ENCODE peak calls at places on chromosomes 2 and 18, in five cellular contexts. T is mammary epithelial cell, I is neural progenitor cell, M is sigmoid colon, A is lower lobe of right lung. X is an unnamed sample.

GRCh38 chr18:950882-951539 is 46.3 kb downstream of the ADCYAP1 start:
- DNase-seq in A (no peak), T (peak; percentile 25), M (no peak), I (no peak), X (no peak)

GRCh38 chr2:190408538-190409271 is 550 bp downstream of the MFSD6 start:
- DNase-seq in T (peak; percentile 51), A (peak; percentile 78), I (peak; percentile 51), M (peak; percentile 73), X (no peak)

GRCh38 chr2:166494140-166494544 is at the start of gene SCN7A:
- DNase-seq in T (no peak), M (peak; percentile 94), A (peak; percentile 79), I (peak; percentile 87), X (no peak)

GRCh38 chr2:74845217-74845751 is 11.4 kb downstream of the HK2 start:
- DNase-seq in M (peak; percentile 82), T (peak; percentile 97), I (peak; percentile 18), A (peak; percentile 91), X (peak; percentile 65)

GRCh38 chr2:237715459-237715947 is 83.1 kb upstream of the RBM44 start:
- DNase-seq in I (no peak), A (no peak), M (peak; percentile 63), T (no peak), X (no peak)

GRCh38 chr2:236972491-236973379 is 113.0 kb upstream of the COPS8 start:
- DNase-seq in I (peak; percentile 45), A (no peak), T (peak; percentile 85), M (peak; percentile 82), X (peak; percentile 54)

GRCh38 chr2:180607501-180608060 is 372.8 kb upstream of the UBE2E3 start:
- DNase-seq in A (no peak), T (no peak), M (no peak), I (no peak), X (no peak)

GRCh38 chr2:164934790-164935466 is 20.4 kb downstream of the SLC38A11 start:
- DNase-seq in M (no peak), I (no peak), T (no peak), A (no peak), X (no peak)

GRCh38 chr2:7031424-7032245 is 114.4 kb downstream of the RNF144A start:
- DNase-seq in M (peak; percentile 68), T (peak; percentile 68), A (peak; percentile 91), I (no peak), X (peak; percentile 56)

GRCh38 chr2:78999410-78999809 is 26.1 kb upstream of the REG3G start:
- DNase-seq in T (no peak), I (peak; percentile 31), M (no peak), A (no peak), X (no peak)

GRCh38 chr18:45874501-45875184 is 49.2 kb downstream of the SIGLEC15 start:
- DNase-seq in I (no peak), M (no peak), T (peak; percentile 52), A (no peak), X (no peak)

GRCh38 chr2:124610141-124610540 is 585.1 kb downstream of the CNTNAP5 start:
- DNase-seq in A (no peak), I (no peak), M (no peak), T (no peak), X (no peak)

GRCh38 chr18:74453011-74453571 is 4.0 kb downstream of the DIPK1C start:
- DNase-seq in T (no peak), I (peak; percentile 92), M (no peak), A (no peak), X (no peak)

GRCh38 chr2:237482485-237482884 is 4.6 kb upstream of the MLPH start:
- DNase-seq in I (no peak), T (no peak), M (peak; percentile 93), A (peak; percentile 94), X (no peak)

GRCh38 chr18:10022365-10022764 is 108.5 kb downstream of the VAPA start:
- DNase-seq in A (no peak), M (no peak), T (no peak), I (no peak), X (no peak)

GRCh38 chr2:206805922-206806607 is 40.7 kb downstream of the FASTKD2 start:
- DNase-seq in M (no peak), A (no peak), I (no peak), T (no peak), X (no peak)

GRCh38 chr2:169980643-169981042 is 153.4 kb downstream of the UBR3 start:
- DNase-seq in T (no peak), M (no peak), A (no peak), I (no peak), X (no peak)

GRCh38 chr2:113703404-113704299 is 52.8 kb downstream of the SLC35F5 start:
- DNase-seq in T (no peak), A (no peak), I (no peak), M (no peak), X (no peak)

GRCh38 chr2:148534416-148535205 is 109.9 kb upstream of the EPC2 start:
- DNase-seq in A (no peak), M (no peak), T (no peak), I (no peak), X (no peak)

GRCh38 chr18:34339155-34339554 is 114.4 kb upstream of the NOL4 start:
- DNase-seq in A (no peak), M (no peak), T (no peak), I (no peak), X (no peak)

GRCh38 chr2:109383505-109384307 is 230.1 kb downstream of the SEPTIN10 start:
- DNase-seq in T (no peak), M (peak; percentile 50), A (no peak), I (no peak), X (no peak)

GRCh38 chr2:241551998-241552737 is 6.4 kb upstream of the BOK start:
- DNase-seq in M (no peak), I (no peak), T (no peak), A (no peak), X (no peak)

GRCh38 chr2:46267616-46268015 is 29.6 kb upstream of the EPAS1 start:
- DNase-seq in T (no peak), M (no peak), A (no peak), I (no peak), X (no peak)

GRCh38 chr2:223026357-223027110 is 25.5 kb upstream of the KCNE4 start:
- DNase-seq in A (no peak), I (no peak), M (no peak), T (no peak), X (no peak)

GRCh38 chr2:113910110-113910717 is 20.3 kb downstream of the ACTR3 start:
- DNase-seq in M (no peak), T (peak; percentile 32), I (no peak), A (no peak), X (no peak)

GRCh38 chr2:20125164-20125563 is 73.7 kb upstream of the LAPTM4A start:
- DNase-seq in M (no peak), I (no peak), A (no peak), T (no peak), X (no peak)

GRCh38 chr2:176075476-176075875 is 8.3 kb downstream of the EVX2 start:
- DNase-seq in T (no peak), A (no peak), I (peak; percentile 73), M (no peak), X (no peak)

GRCh38 chr18:10798727-10799435 is 273.1 kb downstream of the NAPG start:
- DNase-seq in A (no peak), T (no peak), I (no peak), M (no peak), X (no peak)

GRCh38 chr2:20676353-20677215 is 9.6 kb downstream of the GDF7 start:
- DNase-seq in I (no peak), T (no peak), A (no peak), M (no peak), X (no peak)

GRCh38 chr2:231604101-231604684 is 11.5 kb downstream of the TEX44 start:
- DNase-seq in T (peak; percentile 69), M (peak; percentile 89), A (peak; percentile 75), I (peak; percentile 92), X (no peak)

GRCh38 chr2:49403722-49404507 is 249.6 kb upstream of the FSHR start:
- DNase-seq in A (no peak), T (no peak), I (no peak), M (no peak), X (no peak)

GRCh38 chr2:17580319-17580715 is 39.8 kb downstream of the VSNL1 start:
- DNase-seq in I (no peak), A (no peak), M (no peak), T (peak; percentile 93), X (no peak)
- H3K4me1 ChIP-seq in I (peaks cover 19% of the 10 kb centered on the region), A (no peaks in the 10 kb centered on the region), M (no peaks in the 10 kb centered on the region), T (peaks cover 30% of the 10 kb centered on the region), X (peaks cover 21% of the 10 kb centered on the region)

GRCh38 chr2:47892338-47892730 is 14.0 kb downstream of the FBXO11 start:
- DNase-seq in I (no peak), T (no peak), A (no peak), M (no peak), X (no peak)
- H3K4me1 ChIP-seq in I (no peaks in the 10 kb centered on the region), T (peaks cover 16% of the 10 kb centered on the region), A (peaks cover 70% of the 10 kb centered on the region), M (peaks cover 80% of the 10 kb centered on the region), X (peaks cover 6% of the 10 kb centered on the region)

DNA sequence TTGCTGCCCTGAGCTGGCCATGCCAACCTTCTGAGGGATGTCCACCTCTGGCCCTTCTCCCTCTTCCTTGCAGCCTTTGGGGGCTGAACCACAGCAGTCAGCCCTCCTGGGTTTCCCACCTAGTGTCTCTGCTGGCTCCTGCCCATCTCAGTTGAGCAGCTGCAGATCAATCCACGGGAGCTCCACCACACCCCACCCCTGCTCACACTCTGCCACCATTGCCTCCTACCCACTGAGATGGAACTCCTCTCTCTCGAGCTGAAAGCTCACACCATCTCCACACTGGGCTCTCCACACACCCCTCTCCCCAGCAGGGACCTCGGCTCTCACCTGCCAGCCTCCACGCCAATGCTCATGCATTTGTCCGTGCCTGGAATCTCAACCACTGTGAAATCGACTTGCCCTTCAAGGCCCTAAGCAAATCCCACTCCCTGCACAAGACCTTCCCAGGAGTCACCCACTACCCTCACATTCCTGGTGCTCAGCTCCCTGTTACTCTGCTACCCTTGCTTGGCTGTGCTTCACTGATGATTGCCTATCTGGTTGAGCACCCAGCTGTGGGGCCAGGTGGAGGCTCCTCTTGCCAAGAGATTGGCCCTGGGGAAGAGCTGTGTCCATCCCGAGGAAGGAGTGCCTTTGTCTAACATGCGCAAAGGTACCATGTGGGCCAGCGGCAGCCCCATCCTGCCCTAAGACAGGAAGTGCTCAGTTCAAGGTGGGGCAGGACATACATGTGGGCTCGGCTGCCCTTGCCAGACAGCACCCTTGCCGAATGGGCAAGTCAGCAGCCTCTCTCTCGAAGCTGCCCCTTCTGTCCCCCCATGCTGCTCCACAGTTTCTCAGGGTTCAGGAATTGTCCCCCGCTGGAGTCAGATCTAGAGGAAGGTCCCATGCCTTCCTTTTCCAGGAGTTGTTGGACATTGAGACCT is 208.7 kb downstream of the CYP26B1 start:
- DNase-seq in T (no peak), M (no peak), I (no peak), A (no peak), X (no peak)
- H3K4me1 ChIP-seq in T (no peaks in the 10 kb centered on the region), M (peaks cover 39% of the 10 kb centered on the region), I (peaks cover 4% of the 10 kb centered on the region), A (no peaks in the 10 kb centered on the region), X (peaks cover 4% of the 10 kb centered on the region)

DNA sequence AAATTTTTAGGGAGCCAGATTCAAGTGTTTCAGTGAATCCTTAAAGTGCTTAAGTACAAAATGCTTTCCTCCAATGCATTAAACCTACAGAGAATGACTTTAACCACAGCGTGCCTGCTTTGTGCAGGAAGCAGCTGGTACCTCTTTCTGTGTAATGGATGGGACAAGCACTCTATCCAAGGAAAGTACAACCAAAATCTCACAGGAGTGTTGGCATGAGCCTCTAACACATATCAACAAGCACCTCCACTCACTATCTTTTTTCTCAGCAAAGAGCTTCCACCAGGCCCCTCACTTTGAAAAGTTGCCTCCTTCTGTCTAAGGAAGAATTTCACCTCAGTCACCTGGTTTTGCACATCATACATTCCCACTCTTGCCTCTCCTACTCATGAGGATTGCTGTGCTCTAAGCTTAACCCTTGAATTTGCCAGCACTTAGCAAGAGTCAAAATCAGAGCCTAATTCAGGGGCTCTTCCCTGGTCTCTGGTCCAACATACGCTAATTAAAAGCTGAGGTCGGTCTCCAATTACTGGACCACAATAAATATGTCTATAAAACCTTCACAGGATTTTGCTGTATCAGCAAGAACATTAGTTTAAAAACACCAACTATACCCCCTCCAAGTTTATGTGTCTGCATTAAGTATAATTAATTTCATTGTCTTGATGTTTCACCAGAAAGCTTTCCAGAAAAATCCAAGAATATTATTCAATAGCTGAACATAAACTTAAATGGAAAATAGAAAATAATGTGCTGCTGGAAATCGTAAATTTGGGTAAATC is 68.9 kb downstream of the ZNF521 start:
- DNase-seq in T (no peak), A (no peak), I (peak; percentile 24), M (no peak), X (no peak)
- H3K4me1 ChIP-seq in T (peaks cover 12% of the 10 kb centered on the region), A (peaks cover 27% of the 10 kb centered on the region), I (peaks cover 93% of the 10 kb centered on the region), M (peaks cover 12% of the 10 kb centered on the region), X (no peaks in the 10 kb centered on the region)